ENCODE peak calls at places on chromosome 4, in five cellular contexts. F is HCT116, P is AG10803, M is right atrium auricular region, Q is aorta. X is an unnamed sample.

GRCh38 chr4:98937977-98938376 is 9.0 kb upstream of the EIF4E start:
- DNase-seq in F (no peak), P (peak), M (no peak), Q (no peak), X (no peak)

GRCh38 chr4:36281384-36282106 is at the start of gene DTHD1:
- DNase-seq in F (no peak), P (no peak), M (no peak), Q (no peak), X (no peak)

GRCh38 chr4:167779280-167779679 is 313.1 kb upstream of the ANXA10 start:
- DNase-seq in F (no peak), P (no peak), M (no peak), Q (no peak), X (no peak)

GRCh38 chr4:78689700-78690318 is 86.3 kb upstream of the BMP2K start:
- DNase-seq in F (no peak), P (no peak), M (no peak), Q (no peak), X (no peak)

GRCh38 chr4:7140062-7140691 is 52.2 kb upstream of the SORCS2 start:
- DNase-seq in F (no peak), P (no peak), M (no peak), Q (no peak), X (no peak)

GRCh38 chr4:8502836-8503585 is 62.4 kb downstream of the TRMT44 start:
- DNase-seq in F (no peak), P (no peak), M (no peak), Q (no peak), X (no peak)

GRCh38 chr4:39103291-39103690 is 41.3 kb downstream of the KLHL5 start:
- DNase-seq in F (no peak), P (no peak), M (no peak), Q (no peak), X (no peak)

GRCh38 chr4:185215261-185215660 is 5.9 kb downstream of the SNX25 start:
- DNase-seq in F (no peak), P (peak), M (no peak), Q (no peak), X (no peak)

GRCh38 chr4:163618845-163619244 is 124.4 kb downstream of the TMA16 start:
- DNase-seq in F (no peak), P (no peak), M (no peak), Q (no peak), X (no peak)

GRCh38 chr4:163621844-163622243 is 127.4 kb downstream of the TMA16 start:
- DNase-seq in F (no peak), P (no peak), M (no peak), Q (no peak), X (no peak)

GRCh38 chr4:163623787-163624186 is 129.3 kb downstream of the TMA16 start:
- DNase-seq in F (no peak), P (no peak), M (no peak), Q (no peak), X (no peak)

GRCh38 chr4:163622351-163623051 is 128.0 kb downstream of the TMA16 start:
- DNase-seq in F (no peak), P (no peak), M (no peak), Q (no peak), X (no peak)

GRCh38 chr4:163620738-163621137 is 126.2 kb downstream of the TMA16 start:
- DNase-seq in F (no peak), P (no peak), M (no peak), Q (no peak), X (no peak)
- H3K4me3 ChIP-seq in F (no peak), P (no peak), M (no peak), Q (no peak), X (no peak)

GRCh38 chr4:186981161-186981560 is 257.5 kb upstream of the FAT1 start:
- DNase-seq in F (no peak), P (peak), M (no peak), Q (no peak), X (no peak)
- H3K4me3 ChIP-seq in F (no peak), P (no peak), M (no peak), Q (no peak), X (no peak)

DNA sequence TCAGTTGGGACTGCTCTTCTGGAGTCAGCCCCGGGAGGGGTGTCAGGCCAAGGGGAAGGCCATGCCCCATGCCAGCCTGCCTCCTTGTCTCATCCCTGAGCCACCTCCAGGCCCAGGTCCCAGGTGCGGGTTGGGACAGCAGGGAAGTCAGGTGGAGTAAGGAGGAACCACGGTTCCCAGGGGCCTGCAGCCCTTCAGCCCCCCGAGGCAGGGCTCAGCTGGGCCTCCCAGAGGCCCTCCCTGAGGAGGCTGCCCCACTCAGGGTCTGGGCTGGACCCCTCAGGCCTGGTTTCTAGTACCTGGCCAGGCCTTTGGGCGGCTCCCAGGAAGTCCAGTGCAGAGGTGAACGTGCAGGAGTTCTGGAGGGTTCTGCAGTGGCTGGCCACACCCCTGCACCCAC is 23.4 kb upstream of the FGFR3 start:
- DNase-seq in F (no peak), P (no peak), M (no peak), Q (no peak), X (no peak)
- H3K4me3 ChIP-seq in F (no peak), P (no peak), M (no peak), Q (no peak), X (no peak)

DNA sequence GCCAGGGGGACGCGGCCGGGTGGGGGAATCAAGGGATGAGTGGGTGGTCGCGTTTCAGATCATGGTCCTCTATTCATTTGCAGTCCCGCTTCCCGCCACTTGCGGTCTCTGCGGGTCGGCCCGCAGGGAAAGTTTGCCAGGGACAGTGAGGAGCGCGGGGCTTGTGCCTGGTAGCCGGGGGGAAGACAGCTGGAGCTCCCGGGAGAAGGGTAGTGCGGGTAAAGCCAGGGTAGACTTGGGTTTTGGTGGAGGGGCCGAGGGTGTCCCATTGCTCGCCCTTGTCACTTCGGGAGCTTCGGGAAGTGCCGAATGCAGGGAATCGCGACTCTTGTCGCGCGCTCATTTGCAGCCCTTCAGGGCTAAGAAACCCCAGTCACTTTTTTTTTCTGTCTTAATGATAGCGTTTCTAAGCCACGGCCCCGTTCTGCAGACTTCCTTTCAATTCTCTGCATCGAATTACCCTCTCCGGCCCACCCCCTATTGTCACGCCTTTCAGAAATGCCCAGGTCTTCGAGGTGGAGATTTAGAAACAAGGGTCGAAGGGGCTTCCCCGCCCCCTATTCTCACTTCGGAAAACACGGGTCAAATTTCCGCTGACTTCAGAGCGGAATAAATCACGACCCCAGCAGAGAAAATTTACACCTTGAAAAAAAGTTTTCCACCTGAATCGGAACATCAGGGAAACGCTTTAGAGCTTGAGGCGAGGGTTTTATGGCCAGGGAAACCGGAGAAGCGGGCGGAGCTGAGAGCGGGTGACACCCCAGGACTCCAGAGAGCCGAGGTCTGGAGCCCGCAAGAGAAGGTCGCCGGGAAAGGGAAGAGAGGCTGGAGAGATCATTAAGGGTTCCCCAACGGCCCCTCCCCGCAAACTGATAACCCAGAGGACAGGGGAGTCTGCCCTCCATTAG is 1.4 kb downstream of the SHISA3 start:
- DNase-seq in F (no peak), P (no peak), M (no peak), Q (peak), X (peak)
- H3K4me3 ChIP-seq in F (no peak), P (no peak), M (peak), Q (peak), X (peak)

DNA sequence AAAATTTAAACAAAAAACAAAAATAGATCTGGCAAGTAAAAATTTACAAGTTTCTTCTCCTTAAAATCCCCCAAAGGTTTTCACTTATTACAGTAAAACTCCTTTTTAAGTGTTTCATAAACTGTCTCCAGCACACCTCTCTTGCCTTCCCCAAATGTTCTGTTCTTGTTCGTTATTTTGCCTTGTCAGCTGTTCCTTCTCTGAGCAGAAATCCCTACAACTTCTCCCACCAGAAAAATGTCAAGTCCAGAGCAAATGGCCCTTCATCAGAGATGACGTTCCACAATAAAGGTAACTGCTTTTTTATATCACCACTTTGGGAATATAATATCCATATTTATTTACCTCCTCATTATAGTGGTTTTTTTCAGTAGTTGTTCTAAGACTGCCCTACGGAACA is 432.1 kb downstream of the ADAM29 start:
- DNase-seq in F (no peak), P (no peak), M (no peak), Q (no peak), X (no peak)
- H3K4me3 ChIP-seq in F (no peak), P (no peak), M (no peak), Q (no peak), X (no peak)